ENCODE peak calls at places on chromosomes 16 and 17, in eight cellular contexts. N is endodermal cell, F is fibroblast of mammary gland, Q is tibial artery, S is GM12865, Y is astrocyte of the spinal cord, W is GM23338, Z is HCT116. C is an unnamed sample.

GRCh38 chr16:20308266-20308665 is 19.0 kb downstream of the GP2 start:
- DNase-seq in N (no peak), F (no peak), Q (no peak), S (no peak), Y (no peak), W (no peak), Z (no peak), C (no peak)

GRCh38 chr16:11796227-11797165 is 562 bp downstream of the ZC3H7A start:
- DNase-seq in N (peak; percentile 79), F (peak; percentile 46), Q (peak; percentile 88), S (peak; percentile 44), Y (peak; percentile 47), W (peak; percentile 68), Z (no peak), C (peak; percentile 45)

GRCh38 chr17:30290696-30291570 is 811 bp downstream of the BLMH start:
- DNase-seq in N (peak; percentile 85), F (peak; percentile 29), Q (peak; percentile 66), S (peak; percentile 61), Y (no peak), W (peak; percentile 70), Z (no peak), C (peak; percentile 64)

GRCh38 chr17:7141824-7142223 is 27.2 kb upstream of the ASGR2 start:
- DNase-seq in N (peak; percentile 36), F (no peak), Q (no peak), S (no peak), Y (no peak), W (no peak), Z (no peak), C (no peak)

GRCh38 chr17:37779554-37779953 is 34.7 kb upstream of the HNF1B start:
- DNase-seq in N (no peak), F (peak; percentile 63), Q (no peak), S (no peak), Y (peak; percentile 54), W (no peak), Z (no peak), C (peak; percentile 57)

GRCh38 chr17:19510903-19511302 is 22.8 kb upstream of the SLC47A1 start:
- DNase-seq in N (no peak), F (no peak), Q (no peak), S (no peak), Y (no peak), W (no peak), Z (no peak), C (no peak)

GRCh38 chr16:48408688-48409087 is 23.5 kb upstream of the SIAH1 start:
- DNase-seq in N (no peak), F (peak; percentile 57), Q (peak; percentile 68), S (no peak), Y (peak; percentile 78), W (no peak), Z (no peak), C (peak; percentile 41)

GRCh38 chr16:56807011-56807675 is 57.9 kb upstream of the SLC12A3 start:
- DNase-seq in N (no peak), F (peak; percentile 10), Q (no peak), S (no peak), Y (peak; percentile 55), W (no peak), Z (no peak), C (no peak)

GRCh38 chr16:11793840-11794239 is 3.2 kb downstream of the ZC3H7A start:
- DNase-seq in N (no peak), F (no peak), Q (peak; percentile 28), S (no peak), Y (no peak), W (no peak), Z (no peak), C (no peak)

GRCh38 chr16:65312071-65312470 is 190.2 kb upstream of the CDH11 start:
- DNase-seq in N (no peak), F (peak; percentile 36), Q (no peak), S (no peak), Y (peak; percentile 49), W (no peak), Z (no peak), C (no peak)

GRCh38 chr17:8359769-8360168 is 16.7 kb downstream of the KRABD2 start:
- DNase-seq in N (no peak), F (peak; percentile 97), Q (no peak), S (no peak), Y (peak; percentile 78), W (peak; percentile 47), Z (no peak), C (peak; percentile 78)

GRCh38 chr17:79294459-79295071 is 219.9 kb downstream of the ENGASE start:
- DNase-seq in N (peak; percentile 99), F (peak; percentile 44), Q (no peak), S (peak; percentile 35), Y (peak; percentile 28), W (peak; percentile 90), Z (no peak), C (peak; percentile 57)

GRCh38 chr17:76879691-76880090 is 11.5 kb downstream of the MGAT5B start:
- DNase-seq in N (no peak), F (no peak), Q (no peak), S (no peak), Y (no peak), W (no peak), Z (no peak), C (no peak)

GRCh38 chr17:54780238-54780637 is 120.4 kb upstream of the TOM1L1 start:
- DNase-seq in N (no peak), F (no peak), Q (no peak), S (no peak), Y (no peak), W (no peak), Z (no peak), C (no peak)

GRCh38 chr17:34980681-34981537 is 597 bp downstream of the LIG3 start:
- DNase-seq in N (peak; percentile 92), F (peak; percentile 83), Q (peak; percentile 84), S (peak; percentile 91), Y (peak; percentile 84), W (peak; percentile 85), Z (peak; percentile 56), C (peak; percentile 83)
- TF ChIP-seq CTCF in N (peak; percentile 70), F (peak; percentile 36), Q (peak; percentile 33), S (peak; percentile 54), Y (peak; percentile 47), W (peak; percentile 47), Z (peak; percentile 38), C (peak; percentile 39)

DNA sequence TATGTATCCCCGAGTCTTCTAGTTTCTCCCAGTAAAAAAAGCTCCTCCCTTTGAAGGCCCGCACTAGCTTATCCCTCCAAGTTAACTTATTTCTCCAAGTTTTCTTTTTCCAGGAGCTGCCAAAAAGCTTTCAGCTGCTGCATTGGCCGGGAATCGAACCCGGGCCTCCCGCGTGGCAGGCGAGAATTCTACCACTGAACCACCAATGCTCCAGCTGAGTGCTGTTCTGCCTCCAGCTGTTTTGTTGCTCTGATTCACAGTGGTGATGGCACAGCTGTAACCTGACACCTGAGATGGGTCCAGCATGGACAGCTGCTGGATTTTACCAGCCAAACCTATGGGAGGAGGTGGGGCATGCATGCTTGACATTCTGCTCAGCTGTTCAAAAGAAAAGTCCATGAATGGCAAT is 22.1 kb downstream of the VAC14 start:
- DNase-seq in N (peak; percentile 92), F (peak; percentile 91), Q (peak; percentile 87), S (no peak), Y (peak; percentile 89), W (peak; percentile 86), Z (peak; percentile 81), C (peak; percentile 89)
- TF ChIP-seq CTCF in N (no peak), F (no peak), Q (no peak), S (no peak), Y (no peak), W (no peak), Z (no peak), C (no peak)

GRCh38 chr17:28554565-28554964 is 2.1 kb upstream of the UNC119 start:
- DNase-seq in N (no peak), F (no peak), Q (no peak), S (no peak), Y (no peak), W (no peak), Z (no peak), C (no peak)
- TF ChIP-seq CTCF in N (no peak), F (no peak), Q (no peak), S (no peak), Y (no peak), W (no peak), Z (no peak), C (peak; percentile 5)

GRCh38 chr17:45051060-45051719 is at the start of gene DCAKD:
- DNase-seq in N (peak; percentile 99), F (peak; percentile 91), Q (peak; percentile 96), S (peak; percentile 98), Y (peak; percentile 96), W (peak; percentile 97), Z (peak; percentile 88), C (peak; percentile 95)
- TF ChIP-seq CTCF in N (no peak), F (no peak), Q (no peak), S (no peak), Y (no peak), W (no peak), Z (no peak), C (no peak)

GRCh38 chr17:16919663-16920627 is 52.0 kb downstream of the TNFRSF13B start:
- DNase-seq in N (peak; percentile 92), F (no peak), Q (peak; percentile 51), S (peak; percentile 2), Y (no peak), W (peak; percentile 67), Z (no peak), C (no peak)
- TF ChIP-seq CTCF in N (peak; percentile 75), F (no peak), Q (no peak), S (no peak), Y (no peak), W (peak; percentile 71), Z (peak; percentile 47), C (no peak)

DNA sequence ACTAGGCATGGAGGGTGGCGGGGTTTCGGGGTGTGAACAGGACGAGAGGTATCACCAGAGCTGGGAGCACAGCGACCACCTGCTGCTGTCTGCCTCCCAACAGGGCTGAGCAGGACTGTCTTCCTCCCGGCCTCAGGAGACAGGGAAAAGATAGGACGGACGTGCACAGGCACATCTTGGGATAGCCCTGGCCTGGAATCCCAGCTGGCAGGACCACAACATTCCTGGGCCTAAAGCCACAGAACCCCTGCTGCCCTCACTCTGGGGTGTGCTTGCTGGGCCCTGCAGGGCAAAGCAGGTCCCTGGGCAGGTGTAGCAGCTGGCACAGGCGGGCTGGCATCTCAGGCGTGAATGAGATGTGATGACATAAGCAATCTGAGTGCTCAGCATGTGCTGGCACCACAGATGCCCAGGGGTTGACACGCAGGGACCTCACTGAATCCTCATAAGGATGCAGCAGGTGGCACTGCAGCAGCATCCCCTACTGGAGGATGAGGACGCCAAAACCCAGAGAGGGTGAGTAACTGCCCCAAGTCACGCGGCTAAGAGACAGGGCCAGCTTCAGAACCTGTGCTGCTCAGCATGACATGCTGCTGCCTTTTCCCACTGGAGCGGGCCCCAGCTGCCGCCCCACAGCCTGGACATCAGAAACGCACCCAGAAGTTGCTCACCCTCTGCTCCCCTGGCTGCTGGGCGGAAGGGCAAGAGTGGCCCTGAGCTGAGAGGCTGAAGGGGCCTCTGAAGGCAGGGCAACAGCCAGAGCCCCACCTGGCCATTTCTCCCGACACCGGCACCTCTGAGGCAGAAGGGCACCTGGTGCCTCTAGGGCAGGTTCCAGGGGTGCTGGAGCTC is 7.1 kb downstream of the CORO7 start:
- DNase-seq in N (no peak), F (no peak), Q (peak; percentile 58), S (no peak), Y (no peak), W (peak; percentile 45), Z (no peak), C (peak; percentile 53)
- TF ChIP-seq CTCF in N (peak; percentile 24), F (peak; percentile 9), Q (no peak), S (no peak), Y (no peak), W (peak; percentile 62), Z (peak; percentile 28), C (no peak)

GRCh38 chr17:72587773-72588511 is 467.1 kb downstream of the SOX9 start:
- DNase-seq in N (peak; percentile 61), F (no peak), Q (no peak), S (peak; percentile 56), Y (peak; percentile 59), W (no peak), Z (no peak), C (peak; percentile 64)
- TF ChIP-seq CTCF in N (no peak), F (no peak), Q (no peak), S (no peak), Y (peak; percentile 23), W (no peak), Z (peak; percentile 33), C (no peak)

GRCh38 chr16:17211797-17212196 is 259.0 kb downstream of the XYLT1 start:
- DNase-seq in N (peak; percentile 89), F (peak; percentile 15), Q (no peak), S (peak; percentile 35), Y (no peak), W (peak; percentile 91), Z (peak; percentile 15), C (no peak)
- TF ChIP-seq CTCF in N (peak; percentile 92), F (peak; percentile 34), Q (no peak), S (peak; percentile 42), Y (peak; percentile 21), W (peak; percentile 90), Z (peak; percentile 61), C (no peak)

C was measured in MCF 10A.